ENCODE peak calls at places on chromosomes 13 and 19, in seven cellular contexts. C is mesendoderm; U is CD4-positive, alpha-beta memory T cell; T is OCI-LY7; M is mammary epithelial cell; X is lower lobe of right lung; Q is spleen. Z is an unnamed sample. For H3K4me1, the result is how much of the 10 kb centered on the place peaks cover.

GRCh38 chr19:10742494-10742893 is 24.6 kb downstream of the DNM2 start:
- DNase-seq in C (no peak), X (no peak), U (no peak), Q (no peak), M (no peak), T (no peak), Z (no peak)

GRCh38 chr13:98985591-98985990 is 7.7 kb upstream of the DOCK9 start:
- DNase-seq in M (no peak), U (no peak), Q (no peak), T (no peak), X (no peak), C (no peak), Z (no peak)

GRCh38 chr13:47893527-47893926 is 107.5 kb downstream of the SUCLA2 start:
- DNase-seq in T (no peak), Q (no peak), U (no peak), M (no peak), C (no peak), X (no peak), Z (no peak)

GRCh38 chr19:31166206-31166605 is 183.0 kb downstream of the TSHZ3 start:
- DNase-seq in T (no peak), U (no peak), X (no peak), Q (no peak), C (no peak), M (no peak), Z (no peak)

GRCh38 chr13:40533072-40533471 is 133.4 kb downstream of the FOXO1 start:
- DNase-seq in C (no peak), T (no peak), M (no peak), Q (no peak), X (no peak), U (no peak), Z (no peak)

GRCh38 chr19:53037101-53038097 is 7.1 kb upstream of the ERVV-2 start:
- DNase-seq in X (peak), U (no peak), T (no peak), C (no peak), Q (peak), M (peak), Z (no peak)

GRCh38 chr13:113135281-113135760 is 12.7 kb downstream of the F10 start:
- DNase-seq in T (no peak), Q (no peak), X (no peak), C (no peak), M (no peak), U (no peak), Z (peak)

GRCh38 chr19:46896076-46896794 is 35.4 kb downstream of the ARHGAP35 start:
- DNase-seq in T (peak), Q (no peak), M (no peak), C (no peak), U (no peak), X (peak), Z (no peak)

GRCh38 chr19:1168877-1169791 is 4.9 kb downstream of the SBNO2 start:
- DNase-seq in T (no peak), M (peak), Q (peak), X (peak), C (peak), U (no peak), Z (no peak)

GRCh38 chr19:44626067-44626624 is 12.8 kb downstream of the IGSF23 start:
- DNase-seq in T (no peak), Q (no peak), M (peak), C (peak), X (no peak), U (no peak), Z (no peak)

GRCh38 chr13:104011505-104012270 is 945.5 kb upstream of the SLC10A2 start:
- DNase-seq in M (no peak), T (no peak), Q (no peak), X (no peak), U (no peak), C (peak), Z (no peak)

GRCh38 chr19:50658438-50659317 is 9.4 kb downstream of the C19orf81 start:
- DNase-seq in X (peak), M (peak), Q (peak), C (peak), U (peak), T (peak), Z (no peak)

GRCh38 chr19:51127755-51128154 is 3.0 kb downstream of the SIGLEC9 start:
- DNase-seq in X (no peak), T (no peak), Q (peak), U (no peak), M (no peak), C (no peak), Z (no peak)

GRCh38 chr19:18304496-18305312 is 18.2 kb downstream of the LSM4 start:
- DNase-seq in U (peak), M (peak), C (peak), Q (peak), T (peak), X (peak), Z (peak)

GRCh38 chr13:77143325-77143907 is 116.5 kb upstream of the FBXL3 start:
- DNase-seq in U (no peak), T (no peak), C (no peak), M (peak), Q (no peak), X (no peak), Z (no peak)

GRCh38 chr13:110304256-110304655 is 2.7 kb downstream of the COL4A1 start:
- DNase-seq in T (no peak), Q (no peak), C (no peak), U (no peak), M (no peak), X (no peak), Z (no peak)

GRCh38 chr19:17020823-17021222 is 5.8 kb downstream of the CPAMD8 start:
- DNase-seq in U (no peak), T (peak), M (peak), X (no peak), Q (no peak), C (peak), Z (no peak)

GRCh38 chr19:58562126-58563033 is 4.0 kb upstream of the UBE2M start:
- DNase-seq in X (peak), C (no peak), M (peak), U (peak), Q (peak), T (no peak), Z (no peak)

GRCh38 chr19:20664917-20665781 is 3.8 kb upstream of the ZNF626 start:
- DNase-seq in C (peak), U (no peak), T (no peak), M (no peak), Q (no peak), X (no peak), Z (no peak)

GRCh38 chr19:8396563-8397203 is 6.5 kb downstream of the RAB11B start:
- DNase-seq in C (peak), U (peak), T (peak), X (peak), M (peak), Q (peak), Z (peak)

GRCh38 chr19:56566904-56567273 is 379 bp upstream of the ZNF470 start:
- DNase-seq in T (no peak), C (no peak), U (no peak), X (peak), Q (peak), M (no peak), Z (no peak)

GRCh38 chr19:3263866-3264265 is 39.4 kb downstream of the CELF5 start:
- DNase-seq in T (no peak), U (no peak), M (no peak), C (no peak), X (no peak), Q (no peak), Z (no peak)

GRCh38 chr19:1739960-1740629 is 13.2 kb upstream of the ONECUT3 start:
- DNase-seq in M (no peak), X (no peak), T (no peak), C (no peak), U (no peak), Q (no peak), Z (no peak)

GRCh38 chr19:50510121-50510670 is 795 bp downstream of the JOSD2 start:
- DNase-seq in U (no peak), C (no peak), M (no peak), Q (peak), T (no peak), X (peak), Z (no peak)

GRCh38 chr19:3642296-3642695 is 15.7 kb upstream of the CACTIN start:
- DNase-seq in U (no peak), X (no peak), M (no peak), T (no peak), Q (no peak), C (no peak), Z (no peak)

GRCh38 chr13:113901231-113901630 is 37.4 kb upstream of the GAS6 start:
- DNase-seq in M (no peak), T (no peak), C (no peak), X (no peak), Q (no peak), U (no peak), Z (no peak)

GRCh38 chr13:75725784-75726183 is 89.7 kb downstream of the LMO7 start:
- DNase-seq in X (no peak), T (no peak), M (no peak), U (no peak), Q (no peak), C (no peak), Z (no peak)
- H3K27ac ChIP-seq in X (peak), T (no peak), M (no peak), U (no peak), Q (no peak), C (no peak), Z (no peak)

DNA sequence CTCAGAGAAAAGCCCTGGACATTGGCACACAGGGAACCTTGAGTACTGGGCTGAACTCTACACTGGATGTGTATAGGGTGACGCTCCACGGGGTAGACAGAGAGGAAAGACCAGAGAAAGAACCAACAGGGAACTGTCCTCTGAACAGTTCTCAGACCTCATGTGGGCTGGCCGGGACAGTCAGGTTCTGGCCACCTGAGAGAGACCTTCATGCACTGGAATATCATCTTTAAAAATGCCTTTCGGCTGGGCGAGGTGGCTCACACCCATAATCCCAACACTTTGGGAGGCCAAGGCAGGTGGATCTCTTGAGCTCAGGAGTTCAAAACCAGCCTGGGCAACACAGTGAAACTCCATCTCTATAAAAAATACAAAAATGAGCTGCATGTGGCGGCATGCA is 143.8 kb upstream of the GJB6 start:
- DNase-seq in Q (no peak), C (no peak), U (no peak), T (no peak), M (no peak), X (no peak), Z (no peak)
- H3K4me3 ChIP-seq in Q (no peak), C (no peak), U (no peak), T (no peak), M (no peak), X (no peak), Z (no peak)

GRCh38 chr19:35340431-35340830 is 7.3 kb upstream of the FFAR1 start:
- DNase-seq in C (no peak), X (peak), T (no peak), M (no peak), Q (peak), U (no peak), Z (no peak)
- H3K4me1 ChIP-seq in C (under half), X (under half), T (under half), M (under half), Q (under half), U (under half), Z (under half)

DNA sequence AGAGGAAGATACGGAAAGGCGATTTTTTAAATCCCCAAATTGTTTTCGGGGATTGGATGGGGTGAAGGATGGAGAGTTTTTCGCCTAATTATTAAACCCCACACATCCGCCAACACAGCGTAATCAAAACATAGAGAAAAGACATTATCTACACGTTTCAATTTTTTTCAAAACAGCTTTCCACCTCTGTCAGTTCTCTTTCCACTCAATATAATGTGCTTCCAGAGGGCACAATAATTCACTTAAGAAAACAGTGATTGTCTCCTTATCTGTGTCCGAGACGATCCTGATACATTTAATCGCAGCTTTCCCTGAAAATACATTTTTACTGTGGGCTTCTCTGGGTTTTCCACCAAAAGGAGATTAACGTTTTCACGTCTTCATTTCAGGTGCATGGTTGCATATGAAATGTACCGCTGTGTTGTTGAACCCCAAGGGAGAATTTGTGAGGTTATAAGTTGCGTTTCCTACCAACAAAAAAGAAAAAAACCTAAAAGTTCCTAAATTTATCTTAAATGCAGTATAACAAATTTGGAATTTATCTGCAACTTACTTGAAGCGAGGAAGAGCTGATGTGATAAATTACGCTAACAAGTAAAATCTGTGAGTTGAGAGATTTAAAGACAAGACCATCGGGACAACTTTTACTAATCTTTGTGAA is 625 bp upstream of the OBI1 start:
- DNase-seq in X (no peak), T (peak), C (no peak), M (peak), U (peak), Q (no peak), Z (no peak)
- H3K27ac ChIP-seq in X (peak), T (no peak), C (no peak), M (peak), U (peak), Q (no peak), Z (no peak)

GRCh38 chr19:38734426-38735256 is 9.6 kb downstream of the CAPN12 start:
- DNase-seq in Q (peak), X (peak), U (peak), M (peak), C (peak), T (peak), Z (peak)
- H3K4me3 ChIP-seq in Q (peak), X (peak), U (peak), M (peak), C (no peak), T (no peak), Z (peak)

DNA sequence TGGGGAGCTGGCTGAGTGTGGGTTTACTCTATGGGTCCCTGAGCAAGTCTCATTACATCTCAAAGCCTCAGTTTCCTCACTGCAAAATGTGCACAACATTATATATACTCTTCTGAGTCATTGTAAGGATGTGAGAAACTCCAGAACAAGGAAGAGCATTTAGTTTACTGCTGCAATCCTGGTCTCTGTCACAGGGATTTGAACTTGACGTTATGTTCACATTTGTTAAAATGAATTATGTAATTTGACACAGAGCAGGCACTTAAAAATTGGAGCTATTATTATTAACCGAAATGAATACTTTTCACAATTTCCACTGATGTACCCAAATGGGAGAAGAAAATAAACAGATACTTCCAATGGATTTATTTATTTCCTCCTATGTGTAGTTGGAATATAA is 101.0 kb downstream of the STARD13 start:
- DNase-seq in X (no peak), Q (no peak), T (no peak), C (no peak), M (no peak), U (no peak), Z (no peak)
- H3K4me1 ChIP-seq in X (under half), Q (under half), T (under half), C (under half), M (under half), U (under half), Z (under half)